ENCODE peak calls at places on chromosome 15, in ten cellular contexts. B is IMR-90; V is mammary epithelial cell; N is cardiac muscle cell; A is heart left ventricle; K is H1; S is RWPE1; I is DND-41; L is CD8-positive, alpha-beta memory T cell; O is heart right ventricle. G is an unnamed sample.
A peak's percentile ranks its signal among the peaks of the same experiment; 100 is the strongest.

GRCh38 chr15:98547255-98547654 is 101.1 kb upstream of the IGF1R start:
- DNase-seq in K (no peak), B (no peak), L (no peak), S (no peak), V (no peak), N (no peak), O (no peak), A (no peak), I (no peak), G (peak; percentile 43)

GRCh38 chr15:31326729-31327673 is at the start of gene KLF13:
- DNase-seq in K (no peak), L (peak; percentile 73), A (no peak), I (no peak), N (peak; percentile 77), S (peak; percentile 73), O (peak; percentile 54), B (peak; percentile 64), V (peak; percentile 73), G (no peak)

GRCh38 chr15:34362047-34362773 is 4.8 kb downstream of the LPCAT4 start:
- DNase-seq in O (no peak), L (no peak), B (no peak), S (no peak), I (no peak), A (no peak), N (no peak), K (no peak), V (peak; percentile 12), G (no peak)

GRCh38 chr15:64749167-64749566 is 26.2 kb downstream of the RBPMS2 start:
- DNase-seq in B (peak; percentile 86), L (no peak), N (peak; percentile 32), O (no peak), I (no peak), K (no peak), A (peak; percentile 73), V (peak; percentile 48), S (peak; percentile 51), G (no peak)

GRCh38 chr15:49621327-49622210 is 721 bp downstream of the DTWD1 start:
- DNase-seq in K (no peak), A (no peak), V (peak; percentile 9), S (no peak), I (no peak), L (no peak), O (no peak), B (no peak), N (peak; percentile 27), G (peak; percentile 12)

GRCh38 chr15:65914371-65914770 is 45.1 kb downstream of the RAB11A start:
- DNase-seq in A (no peak), V (no peak), O (no peak), B (no peak), S (no peak), N (no peak), I (no peak), K (no peak), L (no peak), G (no peak)

GRCh38 chr15:99992611-99993231 is 259.5 kb upstream of the LYSMD4 start:
- DNase-seq in K (no peak), V (no peak), S (no peak), N (no peak), I (no peak), A (no peak), L (no peak), O (no peak), B (no peak), G (no peak)

GRCh38 chr15:43465105-43465504 is 27.9 kb downstream of the TP53BP1 start:
- DNase-seq in O (no peak), V (peak; percentile 80), A (no peak), L (no peak), N (peak; percentile 86), I (no peak), S (no peak), K (no peak), B (peak; percentile 91), G (no peak)

GRCh38 chr15:64905119-64905831 is 6.4 kb upstream of the ANKDD1A start:
- DNase-seq in V (no peak), S (peak; percentile 48), O (peak; percentile 84), I (no peak), A (peak; percentile 81), N (peak; percentile 83), K (peak; percentile 93), B (peak; percentile 60), L (peak; percentile 70), G (no peak)

GRCh38 chr15:88450125-88450798 is 16.9 kb downstream of the MRPL46 start:
- DNase-seq in S (peak; percentile 72), A (peak; percentile 61), O (peak; percentile 48), K (peak; percentile 75), B (peak; percentile 66), V (peak; percentile 52), I (peak; percentile 81), L (peak; percentile 26), N (peak; percentile 80), G (peak; percentile 66)

GRCh38 chr15:22239806-22240180 is 159.5 kb downstream of the OR4M2 start:
- DNase-seq in B (no peak), O (no peak), V (no peak), A (no peak), I (no peak), S (no peak), K (no peak), N (no peak), L (no peak), G (no peak)

GRCh38 chr15:100572362-100572983 is 29.5 kb downstream of the LINS1 start:
- DNase-seq in I (no peak), V (no peak), N (peak; percentile 52), B (peak; percentile 23), O (no peak), L (no peak), K (no peak), S (peak; percentile 18), A (no peak), G (no peak)

GRCh38 chr15:73683624-73684536 is at the start of gene CD276:
- DNase-seq in A (peak; percentile 89), I (no peak), L (no peak), N (peak; percentile 78), S (peak; percentile 77), B (peak; percentile 64), O (peak; percentile 73), V (peak; percentile 55), K (no peak), G (no peak)

GRCh38 chr15:81265256-81265943 is 58.5 kb downstream of the STARD5 start:
- DNase-seq in A (no peak), O (no peak), N (no peak), L (no peak), K (no peak), B (no peak), I (no peak), V (no peak), S (no peak), G (no peak)

GRCh38 chr15:90644946-90645725 is 72.0 kb upstream of the BLM start:
- DNase-seq in N (no peak), S (no peak), O (no peak), L (no peak), B (no peak), I (no peak), K (no peak), V (no peak), A (no peak), G (no peak)

GRCh38 chr15:74295800-74296199 is 59.7 kb downstream of the CCDC33 start:
- DNase-seq in B (no peak), K (no peak), L (no peak), S (no peak), I (no peak), N (no peak), V (no peak), A (no peak), O (no peak), G (no peak)

GRCh38 chr15:92603743-92604470 is 51.7 kb downstream of the FAM174B start:
- DNase-seq in L (no peak), N (peak; percentile 65), S (no peak), B (no peak), I (no peak), O (no peak), K (no peak), A (no peak), V (no peak), G (no peak)

GRCh38 chr15:70257573-70258220 is 160.0 kb upstream of the TLE3 start:
- DNase-seq in A (no peak), K (no peak), L (no peak), N (no peak), S (no peak), O (no peak), V (no peak), B (no peak), I (peak; percentile 29), G (no peak)

GRCh38 chr15:42737529-42738328 is 801 bp upstream of the CDAN1 start:
- DNase-seq in O (no peak), L (no peak), B (peak; percentile 4), K (no peak), N (no peak), S (no peak), V (peak; percentile 43), A (no peak), I (no peak), G (no peak)

GRCh38 chr15:83248151-83248851 is 36.2 kb downstream of the BNC1 start:
- DNase-seq in V (peak; percentile 62), N (peak; percentile 82), K (peak; percentile 43), L (no peak), B (peak; percentile 68), S (peak; percentile 39), O (peak; percentile 37), A (no peak), I (peak; percentile 28), G (peak; percentile 12)

GRCh38 chr15:90880381-90881145 is 3.7 kb upstream of the FES start:
- DNase-seq in I (no peak), N (no peak), A (no peak), S (no peak), V (no peak), L (no peak), K (no peak), O (no peak), B (no peak), G (no peak)

GRCh38 chr15:47820047-47820779 is 102.9 kb downstream of the SEMA6D start:
- DNase-seq in S (peak; percentile 79), I (no peak), A (no peak), B (peak; percentile 25), N (peak; percentile 77), O (peak; percentile 11), L (no peak), K (no peak), V (peak; percentile 49), G (no peak)
- H3K27ac ChIP-seq in S (peak overlapping the region; percentile 17), I (no peak overlapping the region), A (no peak overlapping the region), B (no peak overlapping the region), N (no peak overlapping the region), O (no peak overlapping the region), L (no peak overlapping the region), K (no peak overlapping the region), V (peak overlapping the region; percentile 34), G (no peak overlapping the region)

GRCh38 chr15:78212546-78213424 is 21.6 kb downstream of the ACSBG1 start:
- DNase-seq in K (no peak), B (peak; percentile 64), A (peak; percentile 90), N (peak; percentile 63), I (no peak), V (peak; percentile 26), O (peak; percentile 58), L (no peak), S (peak; percentile 87), G (no peak)
- H3K27ac ChIP-seq in K (no peak overlapping the region), B (no peak overlapping the region), A (peak overlapping the region; percentile 32), N (no peak overlapping the region), I (no peak overlapping the region), V (no peak overlapping the region), O (no peak overlapping the region), L (no peak overlapping the region), S (peak overlapping the region; percentile 72), G (no peak overlapping the region)

GRCh38 chr15:67249830-67250229 is 4.6 kb downstream of the AAGAB start:
- DNase-seq in I (no peak), L (no peak), K (no peak), S (no peak), V (no peak), B (no peak), A (no peak), O (no peak), N (no peak), G (no peak)
- H3K27ac ChIP-seq in I (no peak overlapping the region), L (no peak overlapping the region), K (no peak overlapping the region), S (no peak overlapping the region), V (no peak overlapping the region), B (no peak overlapping the region), A (no peak overlapping the region), O (no peak overlapping the region), N (no peak overlapping the region), G (no peak overlapping the region)

GRCh38 chr15:25623708-25624107 is 184.9 kb upstream of the UBE3A start:
- DNase-seq in K (no peak), O (no peak), B (no peak), V (no peak), L (no peak), I (no peak), S (no peak), N (no peak), A (no peak), G (no peak)
- H3K27ac ChIP-seq in K (no peak overlapping the region), O (no peak overlapping the region), B (no peak overlapping the region), V (no peak overlapping the region), L (no peak overlapping the region), I (no peak overlapping the region), S (no peak overlapping the region), N (no peak overlapping the region), A (no peak overlapping the region), G (no peak overlapping the region)